ENCODE peak calls at places on chromosomes 2 and 18, in ten cellular contexts. N is OCI-LY7, Q is esophagus squamous epithelium, Y is tibial nerve, Z is MM.1S, V is SK-N-SH, E is aorta, F is left ventricle myocardium inferior, J is mesenchymal stem cell, T is uterus. M is an unnamed sample.

GRCh38 chr2:5743992-5744391 is 51.8 kb downstream of the SOX11 start:
- DNase-seq in N (no peak), Q (no peak), Y (no peak), Z (no peak), V (no peak), E (no peak), F (no peak), J (no peak), T (no peak), M (no peak)

GRCh38 chr2:218229851-218230250 is 12.9 kb downstream of the ARPC2 start:
- DNase-seq in N (no peak), Q (no peak), Y (no peak), Z (peak), V (no peak), E (no peak), F (no peak), J (peak), T (no peak), M (no peak)

GRCh38 chr2:189659734-189660133 is 1.5 kb upstream of the ASNSD1 start:
- DNase-seq in N (no peak), Q (no peak), Y (no peak), Z (no peak), V (no peak), E (no peak), F (no peak), J (peak), T (no peak), M (no peak)

GRCh38 chr18:10908760-10909159 is 240.6 kb downstream of the PIEZO2 start:
- DNase-seq in N (no peak), Q (no peak), Y (no peak), Z (no peak), V (no peak), E (no peak), F (no peak), J (no peak), T (no peak), M (no peak)

GRCh38 chr2:58727977-58728656 is 487.0 kb upstream of the FANCL start:
- DNase-seq in N (no peak), Q (no peak), Y (no peak), Z (no peak), V (no peak), E (no peak), F (no peak), J (no peak), T (no peak), M (no peak)

GRCh38 chr2:169141713-169142352 is 72.5 kb downstream of the DHRS9 start:
- DNase-seq in N (peak), Q (no peak), Y (peak), Z (peak), V (peak), E (no peak), F (no peak), J (peak), T (no peak), M (no peak)

GRCh38 chr2:160367887-160368286 is 125.7 kb downstream of the RBMS1 start:
- DNase-seq in N (peak), Q (no peak), Y (peak), Z (peak), V (no peak), E (no peak), F (no peak), J (peak), T (no peak), M (no peak)

GRCh38 chr2:99635710-99636431 is 146.1 kb upstream of the REV1 start:
- DNase-seq in N (no peak), Q (no peak), Y (peak), Z (no peak), V (no peak), E (peak), F (peak), J (no peak), T (peak), M (no peak)

GRCh38 chr2:62250239-62250638 is 54.3 kb downstream of the B3GNT2 start:
- DNase-seq in N (no peak), Q (no peak), Y (no peak), Z (no peak), V (no peak), E (no peak), F (no peak), J (no peak), T (no peak), M (no peak)

GRCh38 chr2:73915437-73915993 is 11.2 kb upstream of the DGUOK start:
- DNase-seq in N (no peak), Q (no peak), Y (no peak), Z (no peak), V (no peak), E (no peak), F (no peak), J (no peak), T (no peak), M (no peak)

GRCh38 chr18:35247412-35248249 is 6.8 kb downstream of the ZNF397 start:
- DNase-seq in N (peak), Q (no peak), Y (no peak), Z (no peak), V (no peak), E (no peak), F (no peak), J (no peak), T (no peak), M (no peak)

GRCh38 chr18:46939998-46940571 is 22.7 kb downstream of the KATNAL2 start:
- DNase-seq in N (no peak), Q (no peak), Y (no peak), Z (no peak), V (no peak), E (no peak), F (no peak), J (no peak), T (no peak), M (no peak)

GRCh38 chr2:40653829-40654228 is 201.9 kb upstream of the SLC8A1 start:
- DNase-seq in N (no peak), Q (no peak), Y (no peak), Z (no peak), V (no peak), E (no peak), F (no peak), J (no peak), T (no peak), M (no peak)

GRCh38 chr2:85794491-85795121 is 40.8 kb downstream of the ATOH8 start:
- DNase-seq in N (no peak), Q (no peak), Y (no peak), Z (no peak), V (peak), E (peak), F (no peak), J (no peak), T (no peak), M (peak)

GRCh38 chr18:35042389-35043066 is 1.3 kb downstream of the MAPRE2 start:
- DNase-seq in N (peak), Q (no peak), Y (no peak), Z (peak), V (no peak), E (no peak), F (no peak), J (peak), T (no peak), M (no peak)

GRCh38 chr2:174787485-174788205 is 23.4 kb upstream of the CHRNA1 start:
- DNase-seq in N (no peak), Q (no peak), Y (no peak), Z (no peak), V (peak), E (no peak), F (no peak), J (peak), T (no peak), M (no peak)

GRCh38 chr2:159272166-159272565 is 14.3 kb downstream of the WDSUB1 start:
- DNase-seq in N (no peak), Q (no peak), Y (no peak), Z (no peak), V (no peak), E (no peak), F (no peak), J (no peak), T (no peak), M (no peak)

GRCh38 chr2:47682231-47682749 is 100.7 kb upstream of the MSH6 start:
- DNase-seq in N (no peak), Q (no peak), Y (no peak), Z (no peak), V (no peak), E (no peak), F (no peak), J (no peak), T (no peak), M (no peak)

GRCh38 chr18:50401888-50402287 is 27.0 kb downstream of the SKA1 start:
- DNase-seq in N (no peak), Q (no peak), Y (no peak), Z (no peak), V (peak), E (peak), F (peak), J (no peak), T (no peak), M (no peak)

GRCh38 chr2:143425896-143426295 is 296.7 kb downstream of the ARHGAP15 start:
- DNase-seq in N (no peak), Q (no peak), Y (no peak), Z (no peak), V (no peak), E (no peak), F (no peak), J (no peak), T (no peak), M (no peak)

GRCh38 chr18:11506871-11507270 is 102.5 kb upstream of the SLC35G4 start:
- DNase-seq in N (no peak), Q (no peak), Y (no peak), Z (no peak), V (no peak), E (no peak), F (no peak), J (no peak), T (no peak), M (no peak)

GRCh38 chr2:48790407-48791170 is 35.1 kb upstream of the LHCGR start:
- DNase-seq in N (no peak), Q (no peak), Y (no peak), Z (no peak), V (no peak), E (no peak), F (no peak), J (no peak), T (no peak), M (no peak)

GRCh38 chr2:55862269-55862668 is 61.3 kb downstream of the EFEMP1 start:
- DNase-seq in N (no peak), Q (no peak), Y (peak), Z (no peak), V (no peak), E (peak), F (no peak), J (peak), T (peak), M (no peak)

GRCh38 chr2:127138281-127138680 is 31.3 kb upstream of the BIN1 start:
- DNase-seq in N (no peak), Q (no peak), Y (no peak), Z (no peak), V (no peak), E (no peak), F (no peak), J (no peak), T (no peak), M (no peak)

GRCh38 chr2:199590323-199590915 is 132.7 kb upstream of the SATB2 start:
- DNase-seq in N (no peak), Q (no peak), Y (no peak), Z (no peak), V (no peak), E (no peak), F (no peak), J (no peak), T (no peak), M (no peak)

GRCh38 chr2:10377052-10377746 is 70.9 kb downstream of the ODC1 start:
- DNase-seq in N (no peak), Q (no peak), Y (no peak), Z (peak), V (no peak), E (no peak), F (no peak), J (no peak), T (no peak), M (no peak)

GRCh38 chr2:159713691-159714585 is 1.6 kb downstream of the MARCHF7 start:
- DNase-seq in N (peak), Q (no peak), Y (no peak), Z (peak), V (peak), E (no peak), F (no peak), J (peak), T (no peak), M (no peak)

DNA sequence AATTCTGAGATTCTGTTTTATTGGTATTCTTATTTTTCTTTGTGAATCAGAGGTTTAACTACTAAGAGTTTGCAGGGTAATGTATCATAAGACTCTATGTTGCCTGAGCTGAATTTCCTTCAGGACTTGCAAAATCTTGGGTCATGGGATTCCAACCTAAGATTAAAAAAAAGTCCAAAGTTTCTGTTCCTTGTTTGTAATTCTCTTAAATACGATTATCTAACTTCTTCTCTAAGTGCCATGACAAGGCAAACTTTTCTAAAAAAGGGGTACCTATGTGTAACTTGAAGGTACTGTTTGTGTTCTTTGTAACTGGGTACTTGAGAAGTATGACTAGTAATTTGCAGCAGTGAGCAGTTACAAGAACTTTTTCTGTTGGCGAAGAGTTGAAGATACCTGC is 181.3 kb upstream of the ZEB2 start:
- DNase-seq in N (no peak), Q (no peak), Y (no peak), Z (no peak), V (no peak), E (no peak), F (no peak), J (no peak), T (no peak), M (no peak)
- H3K27ac ChIP-seq in N (peak), Q (peak), Y (peak), Z (no peak), V (no peak), E (no peak), F (peak), J (no peak), T (no peak), M (no peak)

DNA sequence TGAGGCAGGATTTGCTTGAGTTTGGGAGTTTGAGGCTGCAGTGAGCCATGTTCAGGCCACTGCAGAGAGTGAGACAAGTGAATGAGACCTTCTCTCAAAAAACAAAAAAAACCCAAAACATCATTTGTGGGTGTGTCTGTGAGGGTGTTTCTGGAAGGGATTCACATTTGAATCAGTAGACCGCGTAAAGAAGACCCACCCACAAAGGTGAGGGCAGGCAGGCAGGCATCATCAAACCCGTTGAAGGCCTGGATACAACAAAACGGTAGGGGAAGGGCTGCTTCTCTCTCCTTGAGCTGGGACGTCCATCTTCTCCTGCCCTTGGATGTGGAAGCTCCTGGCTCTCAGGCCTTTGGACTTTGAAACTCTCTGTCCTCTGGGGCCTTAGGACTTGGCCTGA is 25.4 kb downstream of the CDKL4 start:
- DNase-seq in N (no peak), Q (no peak), Y (no peak), Z (no peak), V (no peak), E (no peak), F (no peak), J (no peak), T (no peak), M (no peak)
- H3K27ac ChIP-seq in N (no peak), Q (no peak), Y (no peak), Z (no peak), V (no peak), E (no peak), F (no peak), J (no peak), T (no peak), M (no peak)

GRCh38 chr18:13513015-13513414 is 213.3 kb downstream of the FAM210A start:
- DNase-seq in N (no peak), Q (no peak), Y (no peak), Z (no peak), V (peak), E (no peak), F (no peak), J (no peak), T (no peak), M (no peak)
- H3K27ac ChIP-seq in N (no peak), Q (no peak), Y (no peak), Z (no peak), V (no peak), E (no peak), F (peak), J (no peak), T (no peak), M (no peak)

GRCh38 chr2:162113771-162114168 is 38.3 kb downstream of the GCG start:
- DNase-seq in N (no peak), Q (no peak), Y (peak), Z (no peak), V (no peak), E (peak), F (no peak), J (peak), T (no peak), M (no peak)
- H3K27ac ChIP-seq in N (no peak), Q (peak), Y (no peak), Z (no peak), V (no peak), E (no peak), F (peak), J (no peak), T (no peak), M (no peak)

M was measured in caudate nucleus.